ENCODE peak calls at places on chromosomes 12 and 14, in nine cellular contexts. Z is heart left ventricle, S is body of pancreas, D is stomach, L is NB4, C is IMR-90, H is GM12891, U is A549, J is Peyer's patch. V is an unnamed sample.

GRCh38 chr12:124730455-124730932 is 133.2 kb downstream of the SCARB1 start:
- DNase-seq in Z (peak), S (no peak), D (peak), L (no peak), C (peak), H (no peak), U (no peak), J (no peak), V (no peak)

GRCh38 chr12:113587720-113588119 is 116.0 kb upstream of the LHX5 start:
- DNase-seq in Z (no peak), S (no peak), D (no peak), L (no peak), C (no peak), H (no peak), U (no peak), J (no peak), V (no peak)

GRCh38 chr14:99879401-99880295 is 86.4 kb downstream of the EML1 start:
- DNase-seq in Z (no peak), S (no peak), D (no peak), L (no peak), C (peak), H (no peak), U (no peak), J (no peak), V (no peak)

GRCh38 chr14:85333313-85333712 is 196.6 kb upstream of the FLRT2 start:
- DNase-seq in Z (no peak), S (no peak), D (peak), L (no peak), C (peak), H (no peak), U (no peak), J (no peak), V (no peak)

GRCh38 chr12:78530065-78530765 is 334.4 kb upstream of the SYT1 start:
- DNase-seq in Z (no peak), S (no peak), D (no peak), L (no peak), C (peak), H (no peak), U (no peak), J (no peak), V (no peak)

GRCh38 chr12:117318591-117318990 is 42.8 kb downstream of the NOS1 start:
- DNase-seq in Z (no peak), S (no peak), D (no peak), L (no peak), C (no peak), H (no peak), U (no peak), J (no peak), V (no peak)

GRCh38 chr12:1962432-1963020 is 41.7 kb downstream of the DCP1B start:
- DNase-seq in Z (no peak), S (no peak), D (no peak), L (no peak), C (no peak), H (no peak), U (no peak), J (no peak), V (no peak)

GRCh38 chr12:53182836-53183235 is 2.1 kb upstream of the CSAD start:
- DNase-seq in Z (no peak), S (no peak), D (no peak), L (peak), C (no peak), H (no peak), U (no peak), J (no peak), V (no peak)

GRCh38 chr12:32214723-32215122 is 108.1 kb downstream of the BICD1 start:
- DNase-seq in Z (no peak), S (no peak), D (no peak), L (no peak), C (no peak), H (no peak), U (no peak), J (no peak), V (no peak)

GRCh38 chr12:46486588-46486987 is 114.0 kb upstream of the SLC38A2 start:
- DNase-seq in Z (no peak), S (no peak), D (no peak), L (peak), C (no peak), H (no peak), U (no peak), J (no peak), V (no peak)

GRCh38 chr14:85565862-85566296 is 35.9 kb downstream of the FLRT2 start:
- DNase-seq in Z (no peak), S (peak), D (no peak), L (no peak), C (peak), H (no peak), U (no peak), J (no peak), V (no peak)

GRCh38 chr14:88463318-88463717 is 77.9 kb downstream of the SPATA7 start:
- DNase-seq in Z (no peak), S (no peak), D (no peak), L (peak), C (no peak), H (no peak), U (peak), J (no peak), V (no peak)

GRCh38 chr12:108441549-108441948 is 73.5 kb upstream of the FICD start:
- DNase-seq in Z (no peak), S (no peak), D (no peak), L (no peak), C (no peak), H (no peak), U (no peak), J (no peak), V (no peak)

GRCh38 chr12:117857632-117858274 is 111.0 kb downstream of the KSR2 start:
- DNase-seq in Z (no peak), S (peak), D (peak), L (peak), C (peak), H (peak), U (peak), J (no peak), V (no peak)

GRCh38 chr14:69620211-69620611 is 8.8 kb downstream of the SUSD6 start:
- DNase-seq in Z (no peak), S (no peak), D (no peak), L (peak), C (no peak), H (no peak), U (no peak), J (no peak), V (no peak)

GRCh38 chr14:99572173-99572999 is 31.6 kb downstream of the CCDC85C start:
- DNase-seq in Z (peak), S (peak), D (no peak), L (no peak), C (no peak), H (no peak), U (no peak), J (peak), V (no peak)

DNA sequence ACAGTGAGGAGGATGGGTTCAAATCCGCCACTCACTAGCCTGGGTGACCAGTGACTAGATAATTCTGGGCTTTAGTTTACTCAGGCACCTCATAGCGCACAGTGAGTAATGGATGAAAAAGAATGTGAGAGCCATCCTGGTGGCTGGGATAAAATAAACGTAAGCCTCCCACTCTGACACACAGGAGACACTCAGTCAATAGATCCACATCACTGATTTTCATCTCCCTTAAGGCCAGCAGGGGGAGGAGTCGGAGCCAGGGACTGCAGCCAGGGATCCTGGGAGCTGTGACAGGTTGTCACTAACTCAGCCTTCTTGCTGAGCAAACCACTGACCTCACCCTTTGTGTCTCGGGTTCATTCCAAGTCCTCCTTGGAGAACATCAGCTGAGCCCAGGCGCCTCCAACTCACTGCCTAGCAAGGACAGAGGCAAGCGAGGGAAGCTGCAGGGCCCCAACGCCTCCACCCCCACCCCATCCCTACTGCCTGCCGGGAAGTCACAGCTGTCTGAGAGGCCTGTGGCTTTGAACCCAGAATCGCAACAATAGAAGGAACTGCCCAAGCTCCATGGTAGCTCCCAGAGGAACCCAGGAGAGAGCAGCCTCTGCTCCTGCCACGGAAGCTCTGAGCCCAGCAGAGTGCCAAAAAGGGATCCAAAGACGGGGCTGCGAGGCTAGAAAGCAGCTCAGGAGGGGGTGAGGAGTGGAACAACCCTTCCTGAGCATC is 30.7 kb downstream of the PXN start:
- DNase-seq in Z (peak), S (peak), D (peak), L (no peak), C (peak), H (no peak), U (peak), J (peak), V (no peak)
- TF ChIP-seq POLR2A in Z (no peak), S (no peak), D (no peak), L (no peak), C (no peak), H (no peak), U (no peak), J (no peak), V (no peak)

GRCh38 chr14:93184391-93185332 is at the start of the genes LYSET and MOAP1:
- DNase-seq in Z (peak), S (peak), D (peak), L (peak), C (peak), H (peak), U (peak), J (peak), V (peak)
- TF ChIP-seq POLR2A in Z (no peak), S (peak), D (no peak), L (peak), C (peak), H (peak), U (peak), J (peak), V (peak)

GRCh38 chr12:10652192-10652591 is 21.7 kb downstream of the STYK1 start:
- DNase-seq in Z (no peak), S (no peak), D (no peak), L (no peak), C (no peak), H (no peak), U (no peak), J (no peak), V (no peak)
- TF ChIP-seq POLR2A in Z (no peak), S (no peak), D (no peak), L (no peak), C (no peak), H (no peak), U (no peak), J (no peak), V (no peak)

GRCh38 chr14:21308479-21309237 is 28.8 kb downstream of the RPGRIP1 start:
- DNase-seq in Z (peak), S (peak), D (peak), L (peak), C (peak), H (peak), U (peak), J (peak), V (peak)
- TF ChIP-seq POLR2A in Z (no peak), S (peak), D (no peak), L (no peak), C (no peak), H (peak), U (peak), J (peak), V (peak)

GRCh38 chr14:23354990-23355389 is 2.3 kb upstream of the SLC22A17 start:
- DNase-seq in Z (no peak), S (no peak), D (no peak), L (no peak), C (no peak), H (no peak), U (no peak), J (no peak), V (no peak)

GRCh38 chr14:23353433-23353780 is 720 bp upstream of the SLC22A17 start:
- DNase-seq in Z (no peak), S (no peak), D (no peak), L (no peak), C (no peak), H (no peak), U (no peak), J (no peak), V (no peak)

GRCh38 chr14:23356036-23356435 is 3.3 kb upstream of the SLC22A17 start:
- DNase-seq in Z (no peak), S (no peak), D (no peak), L (no peak), C (no peak), H (no peak), U (no peak), J (no peak), V (no peak)

GRCh38 chr14:23351681-23352505 is 794 bp downstream of the SLC22A17 start:
- DNase-seq in Z (no peak), S (no peak), D (no peak), L (no peak), C (no peak), H (no peak), U (no peak), J (no peak), V (no peak)

GRCh38 chr14:23352506-23353432 is at the start of gene SLC22A17:
- DNase-seq in Z (peak), S (peak), D (peak), L (no peak), C (peak), H (no peak), U (peak), J (peak), V (no peak)
- TF ChIP-seq POLR2A in Z (no peak), S (peak), D (no peak), L (no peak), C (peak), H (no peak), U (peak), J (no peak), V (peak)

DNA sequence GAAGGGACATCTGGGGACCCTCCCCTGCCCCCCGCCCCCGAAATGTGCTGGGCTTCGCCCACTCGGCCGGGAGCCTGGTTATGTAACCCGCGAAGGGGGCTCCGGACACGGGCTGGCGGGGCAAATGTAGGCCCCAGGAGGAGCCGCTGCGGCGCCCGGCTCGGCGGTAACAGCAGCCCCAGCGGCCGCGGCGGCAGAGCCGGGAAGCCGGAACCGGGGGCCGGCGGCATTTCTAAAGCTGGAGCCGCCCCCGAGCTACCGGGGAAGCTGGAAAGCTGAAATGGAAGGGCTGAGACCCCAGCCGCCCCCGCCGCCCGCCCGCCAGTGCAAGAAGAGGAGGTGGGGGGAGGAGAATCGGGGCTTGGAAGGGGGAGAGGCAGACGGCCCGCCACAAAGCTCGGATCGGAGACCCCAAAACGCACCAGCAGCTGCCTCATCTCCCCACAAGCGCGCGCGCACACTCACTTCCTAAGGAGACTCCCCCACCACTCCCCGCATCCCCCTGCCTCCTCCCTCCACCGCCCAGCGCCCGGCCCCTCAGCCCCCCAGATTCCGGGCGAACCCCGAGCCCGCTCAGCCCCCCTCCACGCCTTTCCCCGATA is 1.5 kb downstream of the KDM2B start:
- DNase-seq in Z (peak), S (peak), D (peak), L (peak), C (no peak), H (peak), U (no peak), J (peak), V (no peak)
- TF ChIP-seq POLR2A in Z (no peak), S (peak), D (no peak), L (peak), C (no peak), H (no peak), U (peak), J (no peak), V (no peak)

GRCh38 chr12:11958216-11959091 is 112.3 kb upstream of the BCL2L14 start:
- DNase-seq in Z (no peak), S (no peak), D (no peak), L (peak), C (peak), H (no peak), U (peak), J (no peak), V (no peak)

GRCh38 chr12:11953523-11953922 is 117.2 kb upstream of the BCL2L14 start:
- DNase-seq in Z (no peak), S (no peak), D (no peak), L (no peak), C (no peak), H (no peak), U (no peak), J (no peak), V (no peak)

GRCh38 chr12:11951209-11951608 is 119.5 kb upstream of the BCL2L14 start:
- DNase-seq in Z (no peak), S (no peak), D (no peak), L (no peak), C (no peak), H (no peak), U (no peak), J (no peak), V (no peak)

GRCh38 chr12:11949738-11950403 is 120.9 kb upstream of the BCL2L14 start:
- DNase-seq in Z (no peak), S (peak), D (peak), L (no peak), C (no peak), H (no peak), U (no peak), J (no peak), V (no peak)

GRCh38 chr12:11954181-11954580 is 116.6 kb upstream of the BCL2L14 start:
- DNase-seq in Z (no peak), S (no peak), D (no peak), L (peak), C (no peak), H (no peak), U (no peak), J (no peak), V (no peak)
- TF ChIP-seq POLR2A in Z (no peak), S (no peak), D (no peak), L (no peak), C (no peak), H (no peak), U (no peak), J (no peak), V (no peak)

GRCh38 chr14:70808402-70809237 is 693 bp downstream of the MAP3K9 start:
- DNase-seq in Z (peak), S (peak), D (peak), L (no peak), C (no peak), H (no peak), U (peak), J (peak), V (no peak)

GRCh38 chr14:70808023-70808401 is 1.3 kb downstream of the MAP3K9 start:
- DNase-seq in Z (no peak), S (peak), D (peak), L (no peak), C (no peak), H (no peak), U (peak), J (peak), V (no peak)

GRCh38 chr14:70811065-70811464 is 1.8 kb upstream of the MAP3K9 start:
- DNase-seq in Z (no peak), S (no peak), D (no peak), L (no peak), C (peak), H (no peak), U (no peak), J (no peak), V (no peak)

GRCh38 chr14:70810621-70811020 is 1.3 kb upstream of the MAP3K9 start:
- DNase-seq in Z (no peak), S (no peak), D (no peak), L (no peak), C (no peak), H (no peak), U (no peak), J (no peak), V (no peak)

DNA sequence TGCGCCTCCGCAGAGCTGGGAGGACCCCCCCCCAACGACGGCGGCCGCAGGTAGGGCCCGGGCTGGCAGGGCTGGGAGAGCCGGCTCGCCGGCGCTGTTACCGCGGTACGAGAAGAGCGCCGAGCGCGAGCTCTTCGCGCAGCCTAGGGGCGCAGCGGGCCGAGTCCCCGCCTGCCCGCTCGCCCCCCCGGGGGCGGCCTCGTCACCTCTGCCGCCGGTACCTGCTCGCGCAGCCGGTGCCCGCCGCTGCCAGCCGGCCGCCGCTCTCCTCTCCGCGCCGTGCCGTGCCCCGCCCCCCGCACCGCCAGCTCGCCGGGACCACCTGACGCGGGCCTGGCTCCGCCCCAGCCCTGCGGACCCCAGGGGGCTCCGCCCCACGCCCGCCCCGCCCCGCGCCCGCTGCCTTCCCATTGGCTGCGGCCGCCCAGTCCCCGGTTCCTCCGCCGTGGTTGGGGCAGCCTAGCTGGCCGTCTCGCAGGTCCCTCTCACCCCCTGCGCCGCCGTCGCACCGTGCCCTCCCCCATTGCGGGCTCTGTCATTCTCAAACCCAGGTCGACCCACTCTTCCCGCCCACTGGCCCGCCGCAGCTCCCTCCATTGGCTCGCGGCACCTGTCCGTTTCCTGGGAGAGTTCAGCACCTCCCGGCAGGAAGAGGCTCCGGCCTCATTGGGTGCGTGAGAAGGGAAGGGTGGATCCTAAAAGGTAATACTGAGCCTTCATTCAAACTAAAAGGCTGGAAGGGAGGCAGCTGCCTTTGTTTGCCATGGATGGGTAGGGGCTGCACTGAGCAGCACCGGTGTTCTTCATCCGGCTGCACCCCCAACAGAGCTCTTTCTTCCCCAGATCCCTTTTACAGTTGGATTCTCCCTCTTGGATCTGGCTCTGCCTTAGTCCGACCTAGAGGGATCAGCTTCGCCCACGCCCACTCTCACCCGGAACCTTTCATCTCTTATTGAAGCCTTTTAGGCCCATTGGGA is at the start of gene MAP3K9:
- DNase-seq in Z (peak), S (peak), D (peak), L (peak), C (peak), H (peak), U (peak), J (peak), V (peak)
- TF ChIP-seq POLR2A in Z (no peak), S (peak), D (no peak), L (no peak), C (no peak), H (peak), U (peak), J (peak), V (peak)

V was measured in esophagus squamous epithelium.